ENCODE peak calls at places on chromosome 1, in six cellular contexts. U, L, Y, C, S and A are unnamed samples.

GRCh38 chr1:33880298-33880697 is 16.4 kb downstream of the HMGB4 start:
- DNase-seq in U (no peak), L (no peak), Y (no peak), C (no peak), S (no peak), A (no peak)

GRCh38 chr1:115090547-115090946 is 1.2 kb upstream of the TSPAN2 start:
- DNase-seq in U (no peak), L (no peak), Y (no peak), C (peak), S (no peak), A (no peak)

GRCh38 chr1:183757061-183757460 is 47.9 kb upstream of the RGL1 start:
- DNase-seq in U (no peak), L (no peak), Y (peak), C (peak), S (no peak), A (peak)

GRCh38 chr1:230243583-230244377 is 176.7 kb downstream of the GALNT2 start:
- DNase-seq in U (no peak), L (no peak), Y (no peak), C (peak), S (no peak), A (no peak)

GRCh38 chr1:39886757-39887231 is 3.5 kb upstream of the TRIT1 start:
- DNase-seq in U (no peak), L (no peak), Y (no peak), C (no peak), S (no peak), A (no peak)

GRCh38 chr1:164604541-164604940 is 45.6 kb downstream of the PBX1 start:
- DNase-seq in U (no peak), L (no peak), Y (no peak), C (peak), S (no peak), A (no peak)

GRCh38 chr1:229730573-229730972 is 104.5 kb downstream of the URB2 start:
- DNase-seq in U (no peak), L (no peak), Y (no peak), C (no peak), S (no peak), A (no peak)

GRCh38 chr1:238027366-238027765 is 136.6 kb upstream of the ZP4 start:
- DNase-seq in U (no peak), L (no peak), Y (no peak), C (no peak), S (no peak), A (no peak)

GRCh38 chr1:226082959-226083302 is 20.4 kb downstream of the H3-3A start:
- DNase-seq in U (no peak), L (peak), Y (no peak), C (peak), S (no peak), A (no peak)

GRCh38 chr1:61930246-61930645 is 188.0 kb downstream of the PATJ start:
- DNase-seq in U (no peak), L (no peak), Y (no peak), C (no peak), S (no peak), A (no peak)

GRCh38 chr1:230753586-230754251 is 6.5 kb downstream of the CAPN9 start:
- DNase-seq in U (peak), L (peak), Y (no peak), C (no peak), S (peak), A (no peak)

GRCh38 chr1:174367892-174368291 is 79.9 kb upstream of the GPR52 start:
- DNase-seq in U (no peak), L (no peak), Y (no peak), C (no peak), S (no peak), A (no peak)

GRCh38 chr1:175338447-175339135 is 146.0 kb upstream of the KIAA0040 start:
- DNase-seq in U (peak), L (no peak), Y (no peak), C (no peak), S (no peak), A (no peak)

GRCh38 chr1:89705901-89706699 is 73.2 kb downstream of the LRRC8C start:
- DNase-seq in U (peak), L (no peak), Y (no peak), C (no peak), S (no peak), A (no peak)

GRCh38 chr1:215141460-215141859 is 58.9 kb downstream of the KCNK2 start:
- DNase-seq in U (no peak), L (no peak), Y (no peak), C (no peak), S (no peak), A (no peak)

GRCh38 chr1:167499657-167500056 is 18.7 kb downstream of the CD247 start:
- DNase-seq in U (peak), L (no peak), Y (no peak), C (no peak), S (no peak), A (no peak)

GRCh38 chr1:159945483-159946241 is at the start of gene IGSF9:
- DNase-seq in U (peak), L (peak), Y (peak), C (peak), S (peak), A (no peak)

GRCh38 chr1:58814251-58815068 is 30.6 kb upstream of the JUN start:
- DNase-seq in U (no peak), L (no peak), Y (no peak), C (no peak), S (no peak), A (no peak)

GRCh38 chr1:145955436-145955835 is 2.4 kb downstream of the LIX1L start:
- DNase-seq in U (no peak), L (no peak), Y (no peak), C (peak), S (no peak), A (no peak)

GRCh38 chr1:65528104-65528503 is 107.6 kb downstream of the LEPR start:
- DNase-seq in U (no peak), L (no peak), Y (no peak), C (peak), S (no peak), A (no peak)

GRCh38 chr1:163035791-163036249 is 33.3 kb upstream of the RGS4 start:
- DNase-seq in U (no peak), L (peak), Y (peak), C (peak), S (no peak), A (peak)